ENCODE peak calls at places on chromosomes 6 and 20, in six cellular contexts. P is NCI-H2227 treated with DMSO at 0.1 percent for 48 hours; F is activated CD8-positive, alpha-beta memory T cell treated with anti-CD3 and anti-CD28 coated beads for 1 hour; U is EH; D is heart right ventricle; V is AG09309. J is an unnamed sample.

GRCh38 chr20:53559816-53560215 is 33.8 kb downstream of the ZNF217 start:
- DNase-seq in U (no peak), V (no peak), P (no peak), F (no peak), D (no peak), J (no peak)

GRCh38 chr6:17457956-17458355 is 64.6 kb downstream of the CAP2 start:
- DNase-seq in U (no peak), F (no peak), V (no peak), D (no peak), P (no peak), J (no peak)

GRCh38 chr6:163717106-163717764 is 302.7 kb downstream of the QKI start:
- DNase-seq in D (no peak), P (no peak), V (no peak), F (no peak), U (no peak), J (no peak)

GRCh38 chr6:4316867-4317400 is 181.6 kb upstream of the ECI2 start:
- DNase-seq in U (peak; percentile 88), V (peak; percentile 61), F (no peak), D (peak; percentile 17), P (no peak), J (peak; percentile 72)

GRCh38 chr20:46592580-46593362 is 42.3 kb upstream of the OCSTAMP start:
- DNase-seq in U (peak; percentile 6), D (no peak), P (no peak), V (no peak), F (no peak), J (no peak)

GRCh38 chr20:4607287-4607713 is 114.4 kb upstream of the PRND start:
- DNase-seq in D (no peak), P (peak; percentile 78), V (peak; percentile 43), F (peak; percentile 19), U (peak; percentile 75), J (no peak)

GRCh38 chr20:24938498-24938897 is 10.6 kb upstream of the CST7 start:
- DNase-seq in U (no peak), P (no peak), F (no peak), D (no peak), V (no peak), J (no peak)

GRCh38 chr6:45421700-45422540 is 44.2 kb upstream of the SUPT3H start:
- DNase-seq in D (peak; percentile 57), F (no peak), P (peak; percentile 26), U (peak; percentile 72), V (no peak), J (peak; percentile 71)

GRCh38 chr20:62892348-62893304 is 31.0 kb upstream of the TCFL5 start:
- DNase-seq in U (no peak), P (no peak), F (no peak), D (no peak), V (no peak), J (no peak)

GRCh38 chr6:118313762-118314161 is 234.3 kb upstream of the PLN start:
- DNase-seq in U (no peak), F (no peak), P (no peak), D (no peak), V (no peak), J (no peak)

J was measured in Peyer's patch.